ENCODE peak calls at places on chromosome 12, in ten cellular contexts. H is choroid plexus epithelial cell, Y is psoas muscle, B is left ventricle myocardium inferior, E is GM12865, O is IMR-90, D is GM23338, V is fibroblast of lung, Z is AG10803, M is lower leg skin. K is an unnamed sample.

GRCh38 chr12:52975820-52976573 is 27.1 kb downstream of the KRT18 start:
- DNase-seq in H (peak), Y (no peak), B (no peak), E (no peak), O (peak), D (peak), V (no peak), Z (peak), M (no peak), K (no peak)

GRCh38 chr12:80937391-80938238 is at the start of gene LIN7A:
- DNase-seq in H (peak), Y (peak), B (peak), E (peak), O (peak), D (peak), V (peak), Z (peak), M (peak), K (no peak)

GRCh38 chr12:130186631-130187269 is 24.5 kb downstream of the FZD10 start:
- DNase-seq in H (no peak), Y (no peak), B (no peak), E (no peak), O (no peak), D (no peak), V (peak), Z (no peak), M (no peak), K (no peak)

GRCh38 chr12:103382119-103382518 is 113.6 kb downstream of the C12orf42 start:
- DNase-seq in H (no peak), Y (no peak), B (no peak), E (no peak), O (no peak), D (no peak), V (no peak), Z (no peak), M (no peak), K (no peak)

GRCh38 chr12:1633459-1633858 is 4.4 kb downstream of the WNT5B start:
- DNase-seq in H (no peak), Y (no peak), B (no peak), E (no peak), O (no peak), D (peak), V (no peak), Z (no peak), M (no peak), K (no peak)

GRCh38 chr12:82801951-82802610 is 115.4 kb downstream of the TMTC2 start:
- DNase-seq in H (no peak), Y (no peak), B (no peak), E (no peak), O (no peak), D (no peak), V (no peak), Z (no peak), M (no peak), K (no peak)

GRCh38 chr12:96811083-96811482 is 96.0 kb upstream of the NEDD1 start:
- DNase-seq in H (peak), Y (no peak), B (no peak), E (no peak), O (peak), D (no peak), V (peak), Z (peak), M (no peak), K (peak)

GRCh38 chr12:9851050-9851449 is 18.1 kb downstream of the CLEC2B start:
- DNase-seq in H (no peak), Y (no peak), B (no peak), E (no peak), O (no peak), D (no peak), V (no peak), Z (no peak), M (no peak), K (no peak)

GRCh38 chr12:62977419-62977818 is 42.5 kb upstream of the PPM1H start:
- DNase-seq in H (peak), Y (no peak), B (no peak), E (no peak), O (no peak), D (no peak), V (peak), Z (peak), M (no peak), K (no peak)

GRCh38 chr12:44876554-44877275 is 600 bp upstream of the NELL2 start:
- DNase-seq in H (peak), Y (peak), B (no peak), E (peak), O (no peak), D (peak), V (peak), Z (peak), M (no peak), K (no peak)

GRCh38 chr12:386651-387050 is 2.5 kb downstream of the KDM5A start:
- DNase-seq in H (peak), Y (no peak), B (no peak), E (no peak), O (peak), D (no peak), V (peak), Z (peak), M (no peak), K (no peak)

GRCh38 chr12:32309811-32310755 is 89.3 kb upstream of the FGD4 start:
- DNase-seq in H (peak), Y (no peak), B (no peak), E (no peak), O (peak), D (no peak), V (no peak), Z (no peak), M (no peak), K (no peak)

GRCh38 chr12:12266389-12266872 is 413 bp downstream of the LRP6 start:
- DNase-seq in H (no peak), Y (no peak), B (peak), E (no peak), O (no peak), D (peak), V (no peak), Z (no peak), M (peak), K (no peak)

GRCh38 chr12:70648191-70648590 is 11.0 kb upstream of the PTPRB start:
- DNase-seq in H (peak), Y (no peak), B (no peak), E (no peak), O (peak), D (no peak), V (peak), Z (peak), M (no peak), K (no peak)

GRCh38 chr12:132356686-132357622 is 27.6 kb upstream of the GALNT9 start:
- DNase-seq in H (peak), Y (no peak), B (peak), E (no peak), O (peak), D (no peak), V (peak), Z (peak), M (no peak), K (no peak)

GRCh38 chr12:49932746-49933145 is 17.8 kb upstream of the AQP2 start:
- DNase-seq in H (no peak), Y (no peak), B (no peak), E (no peak), O (peak), D (no peak), V (no peak), Z (no peak), M (no peak), K (no peak)

GRCh38 chr12:8780389-8780788 is 42.0 kb upstream of the A2ML1 start:
- DNase-seq in H (peak), Y (no peak), B (no peak), E (peak), O (peak), D (peak), V (peak), Z (peak), M (no peak), K (peak)

GRCh38 chr12:124609041-124609984 is 41.9 kb upstream of the NCOR2 start:
- DNase-seq in H (peak), Y (peak), B (peak), E (peak), O (peak), D (peak), V (peak), Z (no peak), M (peak), K (no peak)

GRCh38 chr12:132827763-132828703 is 636 bp downstream of the GOLGA3 start:
- DNase-seq in H (peak), Y (no peak), B (no peak), E (peak), O (peak), D (peak), V (peak), Z (peak), M (peak), K (peak)

GRCh38 chr12:132617822-132618682 is 524 bp upstream of the P2RX2 start:
- DNase-seq in H (no peak), Y (no peak), B (no peak), E (no peak), O (no peak), D (peak), V (no peak), Z (no peak), M (no peak), K (no peak)

GRCh38 chr12:26878661-26879119 is 45.7 kb upstream of the ITPR2 start:
- DNase-seq in H (peak), Y (peak), B (peak), E (peak), O (no peak), D (peak), V (peak), Z (peak), M (peak), K (no peak)

GRCh38 chr12:113766880-113767878 is 198.9 kb downstream of the RBM19 start:
- DNase-seq in H (peak), Y (no peak), B (no peak), E (no peak), O (peak), D (peak), V (peak), Z (peak), M (no peak), K (peak)

GRCh38 chr12:15979096-15980091 is 68.3 kb downstream of the DERA start:
- DNase-seq in H (peak), Y (no peak), B (no peak), E (peak), O (peak), D (peak), V (peak), Z (peak), M (no peak), K (peak)

GRCh38 chr12:4572670-4573069 is 10.7 kb downstream of the DYRK4 start:
- DNase-seq in H (no peak), Y (no peak), B (no peak), E (no peak), O (no peak), D (no peak), V (no peak), Z (no peak), M (no peak), K (no peak)

GRCh38 chr12:98955284-98955683 is 310.2 kb downstream of the APAF1 start:
- DNase-seq in H (peak), Y (no peak), B (no peak), E (peak), O (peak), D (peak), V (no peak), Z (peak), M (no peak), K (no peak)

GRCh38 chr12:1064317-1064716 is 73.3 kb downstream of the ERC1 start:
- DNase-seq in H (no peak), Y (no peak), B (no peak), E (no peak), O (no peak), D (no peak), V (no peak), Z (no peak), M (no peak), K (no peak)

GRCh38 chr12:83015390-83016225 is 328.9 kb downstream of the TMTC2 start:
- DNase-seq in H (peak), Y (no peak), B (no peak), E (no peak), O (no peak), D (no peak), V (peak), Z (peak), M (no peak), K (peak)

GRCh38 chr12:116672842-116673516 is 64.9 kb downstream of the SPRING1 start:
- DNase-seq in H (no peak), Y (no peak), B (no peak), E (peak), O (no peak), D (no peak), V (no peak), Z (no peak), M (no peak), K (no peak)

GRCh38 chr12:95480230-95480629 is 6.3 kb downstream of the METAP2 start:
- DNase-seq in H (peak), Y (no peak), B (no peak), E (peak), O (peak), D (no peak), V (peak), Z (peak), M (no peak), K (no peak)

GRCh38 chr12:12979731-12980259 is 20.3 kb downstream of the HEBP1 start:
- DNase-seq in H (peak), Y (no peak), B (no peak), E (no peak), O (peak), D (peak), V (peak), Z (peak), M (no peak), K (peak)

GRCh38 chr12:56128669-56129209 is 672 bp downstream of the ESYT1 start:
- DNase-seq in H (peak), Y (peak), B (no peak), E (peak), O (no peak), D (no peak), V (peak), Z (peak), M (peak), K (no peak)

GRCh38 chr12:114221136-114221838 is 184.7 kb downstream of the TBX5 start:
- DNase-seq in H (no peak), Y (no peak), B (peak), E (no peak), O (no peak), D (no peak), V (no peak), Z (no peak), M (no peak), K (no peak)

GRCh38 chr12:131332224-131332623 is 378.5 kb downstream of the ADGRD1 start:
- DNase-seq in H (no peak), Y (no peak), B (no peak), E (no peak), O (no peak), D (no peak), V (no peak), Z (no peak), M (peak), K (no peak)

GRCh38 chr12:45439039-45439438 is 223.1 kb downstream of the ANO6 start:
- DNase-seq in H (no peak), Y (no peak), B (no peak), E (no peak), O (peak), D (no peak), V (peak), Z (no peak), M (no peak), K (no peak)

GRCh38 chr12:103301642-103302620 is 193.8 kb downstream of the C12orf42 start:
- DNase-seq in H (no peak), Y (no peak), B (no peak), E (no peak), O (no peak), D (peak), V (no peak), Z (no peak), M (no peak), K (no peak)

GRCh38 chr12:24697769-24698168 is 251.1 kb downstream of the BCAT1 start:
- DNase-seq in H (peak), Y (no peak), B (no peak), E (no peak), O (no peak), D (no peak), V (no peak), Z (no peak), M (no peak), K (no peak)

GRCh38 chr12:24696800-24697199 is 252.1 kb downstream of the BCAT1 start:
- DNase-seq in H (no peak), Y (no peak), B (no peak), E (no peak), O (no peak), D (no peak), V (no peak), Z (no peak), M (no peak), K (no peak)

GRCh38 chr12:24695657-24696329 is 253.1 kb downstream of the BCAT1 start:
- DNase-seq in H (no peak), Y (no peak), B (no peak), E (no peak), O (peak), D (no peak), V (peak), Z (no peak), M (no peak), K (no peak)

GRCh38 chr12:24697295-24697694 is 251.6 kb downstream of the BCAT1 start:
- DNase-seq in H (no peak), Y (no peak), B (no peak), E (no peak), O (no peak), D (peak), V (no peak), Z (no peak), M (no peak), K (no peak)

GRCh38 chr12:24695103-24695502 is 253.8 kb downstream of the BCAT1 start:
- DNase-seq in H (no peak), Y (no peak), B (no peak), E (no peak), O (no peak), D (no peak), V (no peak), Z (no peak), M (no peak), K (no peak)
- TF ChIP-seq CTCF in H (no peak), Y (no peak), B (no peak), E (no peak), O (no peak), D (no peak), V (no peak), Z (no peak), M (no peak), K (no peak)

DNA sequence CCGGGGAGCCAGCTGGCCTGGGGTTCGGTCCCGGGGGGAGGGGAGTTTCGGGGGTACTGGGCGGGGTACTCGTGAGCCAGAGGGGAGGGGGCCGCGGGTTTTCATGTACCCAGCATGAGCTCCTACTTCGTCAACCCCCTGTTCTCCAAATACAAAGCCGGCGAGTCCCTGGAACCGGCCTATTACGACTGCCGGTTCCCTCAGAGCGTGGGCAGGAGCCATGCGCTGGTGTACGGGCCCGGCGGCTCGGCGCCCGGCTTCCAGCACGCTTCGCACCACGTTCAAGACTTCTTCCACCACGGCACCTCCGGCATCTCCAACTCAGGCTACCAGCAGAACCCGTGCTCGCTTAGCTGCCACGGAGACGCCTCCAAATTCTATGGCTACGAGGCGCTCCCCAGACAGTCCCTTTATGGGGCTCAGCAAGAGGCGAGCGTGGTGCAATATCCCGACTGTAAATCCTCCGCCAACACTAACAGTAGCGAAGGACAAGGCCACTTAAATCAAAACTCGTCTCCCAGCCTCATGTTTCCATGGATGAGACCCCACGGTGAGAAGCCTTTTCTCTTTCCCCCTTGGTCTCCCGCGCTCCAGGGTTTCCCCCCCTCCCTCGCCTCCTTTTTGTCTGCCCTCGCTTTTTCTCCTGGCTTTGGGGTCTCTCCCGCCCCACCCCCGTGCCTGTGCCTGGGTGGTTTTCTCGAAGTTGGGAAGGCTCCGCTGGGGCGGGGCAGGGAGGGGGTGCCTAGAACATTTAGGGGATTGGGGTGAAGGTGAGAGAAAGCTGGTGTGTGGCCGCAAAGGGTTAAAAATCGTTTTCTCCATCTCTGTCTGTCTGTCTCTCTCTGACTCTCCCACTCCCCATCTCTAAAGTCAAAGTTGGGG is 627 bp downstream of the HOXC8 start:
- DNase-seq in H (no peak), Y (no peak), B (no peak), E (no peak), O (no peak), D (no peak), V (no peak), Z (no peak), M (no peak), K (no peak)
- H3K4me3 ChIP-seq in H (no peak), Y (peak), B (peak), E (no peak), O (no peak), D (peak), V (peak), Z (peak), M (no peak), K (no peak)

DNA sequence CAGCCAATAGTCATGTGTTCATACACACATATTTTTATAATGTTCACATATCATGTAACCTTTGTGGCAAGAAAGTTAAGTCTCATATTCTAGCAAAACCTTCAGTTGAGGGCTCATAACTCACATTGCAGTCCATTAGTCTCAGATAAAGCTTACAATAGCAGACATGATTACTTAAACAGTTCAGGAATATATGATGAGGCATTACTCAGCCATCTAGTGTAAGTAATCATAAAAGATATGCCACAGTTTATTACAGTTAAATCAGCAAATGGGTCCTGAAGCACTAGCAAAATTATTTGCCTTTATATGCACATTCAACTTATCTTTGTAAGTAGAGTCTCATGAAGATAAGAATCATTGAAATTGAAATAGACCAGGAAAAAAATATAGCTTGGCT is 537.1 kb downstream of the SLC6A15 start:
- DNase-seq in H (peak), Y (no peak), B (no peak), E (no peak), O (peak), D (no peak), V (peak), Z (no peak), M (no peak), K (no peak)
- TF ChIP-seq CTCF in H (no peak), Y (no peak), B (no peak), E (no peak), O (no peak), D (no peak), V (no peak), Z (no peak), M (no peak), K (no peak)

GRCh38 chr12:47885012-47885501 is 19.7 kb downstream of the VDR start:
- DNase-seq in H (no peak), Y (no peak), B (no peak), E (peak), O (no peak), D (no peak), V (no peak), Z (no peak), M (no peak), K (no peak)

GRCh38 chr12:47881826-47882427 is 22.9 kb downstream of the VDR start:
- DNase-seq in H (peak), Y (peak), B (no peak), E (no peak), O (peak), D (no peak), V (peak), Z (peak), M (no peak), K (peak)

GRCh38 chr12:47884501-47884900 is 20.3 kb downstream of the VDR start:
- DNase-seq in H (no peak), Y (no peak), B (no peak), E (no peak), O (no peak), D (no peak), V (no peak), Z (no peak), M (no peak), K (no peak)

GRCh38 chr12:47882796-47883546 is 21.8 kb downstream of the VDR start:
- DNase-seq in H (no peak), Y (no peak), B (no peak), E (peak), O (no peak), D (peak), V (peak), Z (no peak), M (no peak), K (no peak)

DNA sequence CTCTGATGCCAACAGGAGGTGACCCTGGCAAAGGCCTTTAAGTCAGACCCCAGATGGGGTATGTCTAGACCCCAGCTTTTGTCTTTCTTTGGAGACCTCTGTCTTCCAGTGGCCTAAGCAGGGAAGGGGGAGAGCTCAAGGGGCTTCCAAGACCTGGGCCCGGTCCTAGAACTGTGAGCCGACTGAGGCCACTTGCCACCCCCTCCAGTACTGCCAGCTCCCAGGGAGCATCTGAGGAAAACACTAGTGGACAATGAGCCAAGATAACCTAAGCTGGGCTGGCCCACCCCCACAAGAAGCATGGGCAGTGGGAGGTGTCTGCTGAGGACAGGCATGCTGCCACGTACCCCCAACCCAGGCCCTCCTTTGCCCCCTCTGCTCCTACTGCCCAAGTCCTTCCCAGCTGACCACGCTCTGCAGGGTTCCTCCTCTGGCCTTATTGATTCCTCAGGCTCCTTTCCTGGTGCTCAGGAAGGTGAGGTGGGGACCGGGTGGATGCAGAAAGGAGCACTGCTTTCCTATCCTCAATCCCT is 21.1 kb downstream of the VDR start:
- DNase-seq in H (no peak), Y (no peak), B (no peak), E (no peak), O (no peak), D (no peak), V (no peak), Z (no peak), M (no peak), K (no peak)
- H3K4me3 ChIP-seq in H (no peak), Y (no peak), B (no peak), E (peak), O (no peak), D (no peak), V (no peak), Z (no peak), M (no peak), K (no peak)

GRCh38 chr12:64352181-64352580 is 38.4 kb downstream of the C12orf56 start:
- DNase-seq in H (no peak), Y (no peak), B (no peak), E (peak), O (no peak), D (peak), V (no peak), Z (no peak), M (no peak), K (no peak)
- TF ChIP-seq CTCF in H (no peak), Y (no peak), B (no peak), E (no peak), O (no peak), D (peak), V (no peak), Z (no peak), M (no peak), K (no peak)